ENCODE peak calls at places on chromosomes 12 and 14, in eight cellular contexts. Z is bronchial epithelial cell; Y is kidney epithelial cell; D is CD8-positive, alpha-beta T cell; V is neural progenitor cell; T is cardiac fibroblast; N is esophagus muscularis mucosa; X is fibroblast of mammary gland. K is an unnamed sample.

GRCh38 chr14:89308232-89308959 is 108.6 kb downstream of the FOXN3 start:
- DNase-seq in N (no peak), Z (no peak), V (no peak), D (no peak), T (peak; percentile 35), X (peak; percentile 53), Y (no peak), K (peak; percentile 29)

GRCh38 chr12:120352117-120352516 is 16.8 kb downstream of the MSI1 start:
- DNase-seq in V (no peak), Y (no peak), X (peak; percentile 56), N (no peak), Z (peak; percentile 34), D (no peak), T (no peak), K (peak; percentile 29)

GRCh38 chr12:53670308-53670707 is 5.6 kb downstream of the ATP5MC2 start:
- DNase-seq in D (no peak), V (no peak), T (peak; percentile 20), N (no peak), X (no peak), Y (no peak), Z (no peak), K (no peak)

GRCh38 chr12:53536962-53537361 is 29.7 kb upstream of the NPFF start:
- DNase-seq in V (no peak), D (no peak), T (no peak), N (no peak), Y (no peak), X (no peak), Z (no peak), K (no peak)

GRCh38 chr12:124925117-124925516 is 10.7 kb upstream of the UBC start:
- DNase-seq in X (no peak), N (no peak), V (no peak), T (no peak), D (no peak), Z (no peak), Y (no peak), K (no peak)

GRCh38 chr14:64835431-64835830 is 44.3 kb downstream of the SPTB start:
- DNase-seq in T (no peak), Z (no peak), D (no peak), V (no peak), Y (no peak), X (no peak), N (no peak), K (no peak)

GRCh38 chr14:24269368-24269767 is 2.0 kb downstream of the RABGGTA start:
- DNase-seq in T (no peak), X (no peak), V (no peak), D (no peak), N (no peak), Y (no peak), Z (no peak), K (no peak)

GRCh38 chr14:101184104-101184455 is 280.6 kb upstream of the RTL1 start:
- DNase-seq in D (no peak), N (peak; percentile 78), Z (no peak), V (no peak), Y (no peak), T (no peak), X (no peak), K (no peak)

GRCh38 chr14:49634547-49635334 is at the start of gene DNAAF2:
- DNase-seq in X (peak; percentile 73), D (peak; percentile 42), Z (peak; percentile 60), N (no peak), Y (no peak), T (peak; percentile 77), V (peak; percentile 87), K (peak; percentile 73)

GRCh38 chr12:93886533-93887511 is 209.6 kb downstream of the CRADD start:
- DNase-seq in T (no peak), X (peak; percentile 80), V (no peak), Y (no peak), Z (no peak), N (peak; percentile 39), D (no peak), K (peak; percentile 96)

GRCh38 chr14:78725086-78725485 is 554.9 kb downstream of the NRXN3 start:
- DNase-seq in Z (no peak), D (no peak), V (no peak), N (no peak), Y (no peak), X (no peak), T (no peak), K (no peak)

GRCh38 chr12:2417761-2418160 is 365.0 kb downstream of the CACNA1C start:
- DNase-seq in Y (no peak), X (no peak), V (no peak), N (no peak), Z (no peak), T (no peak), D (no peak), K (no peak)

GRCh38 chr12:79844693-79845092 is 90.2 kb downstream of the PPP1R12A start:
- DNase-seq in V (no peak), X (peak; percentile 60), Z (peak; percentile 84), D (no peak), T (peak; percentile 65), Y (peak; percentile 69), N (no peak), K (peak; percentile 67)

GRCh38 chr12:76764856-76765255 is 941 bp downstream of the ZDHHC17 start:
- DNase-seq in Y (no peak), Z (peak; percentile 27), X (peak; percentile 20), N (no peak), D (no peak), T (peak; percentile 33), V (peak; percentile 5), K (peak; percentile 27)

GRCh38 chr14:22882529-22883190 is 362 bp upstream of the REM2 start:
- DNase-seq in X (peak; percentile 34), Z (peak; percentile 74), N (no peak), V (peak; percentile 82), D (no peak), Y (no peak), T (peak; percentile 39), K (peak; percentile 18)

GRCh38 chr12:19959353-19959752 is 409.0 kb upstream of the PDE3A start:
- DNase-seq in T (no peak), D (no peak), Y (no peak), Z (no peak), V (no peak), X (peak; percentile 40), N (no peak), K (peak; percentile 20)

GRCh38 chr12:68462799-68463198 is 130.6 kb upstream of the MDM1 start:
- DNase-seq in V (no peak), D (no peak), Y (no peak), X (no peak), N (no peak), T (no peak), Z (no peak), K (no peak)

DNA sequence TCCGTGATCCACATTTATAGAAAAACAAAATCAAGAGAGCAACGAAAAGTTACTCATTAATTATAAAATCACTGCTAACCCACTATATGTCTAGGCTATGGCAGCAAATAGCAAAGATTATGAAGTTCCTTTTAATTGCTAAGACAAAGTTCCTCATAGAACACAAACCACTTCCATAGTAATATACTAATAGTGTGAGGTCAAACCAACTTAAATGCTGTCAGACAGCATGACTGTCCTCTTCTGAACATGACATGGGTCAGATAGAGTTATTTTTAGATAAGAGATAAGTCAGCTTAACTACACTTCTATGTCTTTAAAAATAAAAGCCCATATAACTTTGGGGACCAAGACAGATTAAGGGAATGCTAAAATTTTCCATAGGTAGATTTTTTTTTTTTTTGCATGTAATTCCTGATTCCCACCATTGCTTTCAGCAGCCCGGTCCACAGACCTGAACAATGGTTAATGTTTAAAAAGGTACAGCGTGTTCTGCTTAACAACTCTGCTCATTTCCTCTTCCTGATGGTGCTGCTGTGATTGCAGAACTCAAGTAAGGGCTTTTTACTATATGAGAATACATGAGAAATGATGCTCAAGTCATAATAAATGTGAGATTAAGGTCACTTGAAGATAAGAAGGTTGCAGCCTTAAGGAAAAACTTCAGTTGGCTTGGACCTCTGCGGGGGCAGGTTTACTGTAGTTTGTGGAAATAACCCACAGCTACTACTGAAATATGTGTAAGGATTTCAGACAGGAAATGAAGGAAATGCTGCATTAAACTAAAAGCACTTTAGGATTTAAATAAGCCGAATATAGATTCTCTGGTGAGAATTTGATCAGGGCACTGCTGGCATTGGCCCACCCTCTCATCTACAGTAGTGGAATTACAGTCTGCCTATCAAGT is 37.7 kb upstream of the DUSP6 start:
- DNase-seq in V (no peak), N (no peak), Y (no peak), D (no peak), X (no peak), Z (no peak), T (peak; percentile 73), K (no peak)
- TF ChIP-seq CTCF in V (no peak), N (no peak), Y (no peak), D (no peak), X (no peak), Z (no peak), T (no peak), K (no peak)

DNA sequence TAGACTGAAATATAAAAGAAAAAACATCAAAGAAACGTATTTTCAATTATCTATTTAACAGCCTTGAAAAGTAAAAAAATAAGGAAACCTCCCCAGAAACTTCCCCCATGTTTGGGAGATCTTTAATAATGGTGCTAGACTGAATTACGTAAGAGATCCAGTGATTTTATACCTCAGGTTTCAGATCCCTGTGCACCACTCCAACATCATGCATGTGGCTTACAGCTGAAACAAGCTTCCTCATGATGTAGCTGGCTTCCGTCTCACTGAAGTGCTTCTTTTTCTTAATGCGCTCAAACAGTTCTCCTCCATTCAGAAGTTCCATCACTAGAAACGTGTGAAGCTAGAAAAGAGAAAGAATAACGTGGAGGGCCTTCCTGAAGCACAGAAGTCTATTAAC is 78.0 kb upstream of the TTC7B start:
- DNase-seq in Z (no peak), D (no peak), T (no peak), X (no peak), Y (no peak), N (no peak), V (no peak), K (no peak)
- H3K4me3 ChIP-seq in Z (no peak overlapping the region), D (no peak overlapping the region), T (no peak overlapping the region), X (no peak overlapping the region), Y (no peak overlapping the region), N (no peak overlapping the region), V (no peak overlapping the region), K (no peak overlapping the region)

DNA sequence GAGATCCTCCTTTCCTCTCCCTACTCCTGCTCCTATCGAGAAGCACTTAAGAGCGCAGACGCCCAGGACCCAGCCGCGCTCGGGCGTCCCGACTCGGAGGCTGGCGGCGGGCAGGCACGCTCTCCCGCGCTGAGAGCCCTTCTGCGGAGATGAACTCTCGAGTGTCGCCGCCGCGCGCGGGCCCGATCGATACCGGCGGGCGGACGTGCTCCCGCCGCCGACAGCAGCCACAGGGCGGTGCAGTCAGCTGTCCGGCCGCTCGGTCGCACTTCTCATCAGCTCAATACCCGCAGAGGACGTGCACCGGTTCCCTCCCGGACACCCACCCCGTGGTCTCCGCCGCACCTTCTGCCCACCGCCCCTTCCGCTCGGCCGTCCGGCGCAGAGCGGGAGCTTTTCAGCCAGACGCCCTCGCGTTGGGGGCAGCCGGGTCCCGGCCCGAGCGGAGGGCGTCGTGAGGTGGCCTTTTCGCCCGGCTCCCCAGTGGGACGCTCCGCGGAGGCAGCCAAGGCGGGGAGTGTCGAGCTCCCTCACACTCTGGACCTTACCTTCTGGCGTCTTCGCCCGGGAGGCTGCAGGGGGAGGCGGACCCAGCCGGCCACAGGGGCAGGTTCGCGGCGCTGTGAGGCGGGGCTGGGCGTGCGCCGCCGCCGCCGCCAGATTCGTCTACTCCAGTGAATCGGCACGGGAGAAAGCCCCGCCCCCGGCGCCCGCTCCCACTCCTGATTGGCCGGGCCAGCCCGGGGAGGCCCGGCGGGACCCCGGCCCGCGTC is 421 bp upstream of the INSM2 start:
- DNase-seq in X (peak; percentile 21), T (peak; percentile 49), D (no peak), Y (no peak), Z (peak; percentile 22), V (peak; percentile 96), N (no peak), K (peak; percentile 20)
- TF ChIP-seq CTCF in X (no peak), T (no peak), D (no peak), Y (no peak), Z (peak; percentile 15), V (no peak), N (no peak), K (no peak)

GRCh38 chr12:51863363-51863920 is 14.9 kb upstream of the FIGNL2 start:
- DNase-seq in D (no peak), Z (no peak), N (no peak), T (no peak), Y (no peak), V (peak; percentile 78), X (no peak), K (no peak)
- H3K4me3 ChIP-seq in D (no peak overlapping the region), Z (no peak overlapping the region), N (peak overlapping the region; percentile 44), T (no peak overlapping the region), Y (peak overlapping the region; percentile 8), V (peak overlapping the region; percentile 53), X (no peak overlapping the region), K (no peak overlapping the region)